ENCODE peak calls at places on chromosomes 16 and 17, in five cellular contexts. I is fibroblast of lung, L is IMR-90, Z is HepG2, U is endothelial cell of umbilical vein. D is an unnamed sample.

GRCh38 chr16:57753448-57754353 is 18.1 kb downstream of the KATNB1 start:
- DNase-seq in I (no peak), U (no peak), L (no peak), Z (no peak), D (no peak)

GRCh38 chr17:18314059-18314730 is 599 bp downstream of the TOP3A start:
- DNase-seq in U (peak; percentile 56), I (peak; percentile 9), L (peak; percentile 5), Z (no peak), D (no peak)

GRCh38 chr16:58048914-58049696 is 23.6 kb downstream of the MMP15 start:
- DNase-seq in L (no peak), I (no peak), U (no peak), Z (no peak), D (no peak)

GRCh38 chr17:73349138-73349537 is 37.3 kb upstream of the CDC42EP4 start:
- DNase-seq in Z (no peak), L (no peak), I (no peak), U (no peak), D (no peak)

GRCh38 chr16:87806246-87806607 is 40.4 kb upstream of the KLHDC4 start:
- DNase-seq in L (peak; percentile 54), Z (no peak), U (no peak), I (peak; percentile 36), D (no peak)

GRCh38 chr17:4788807-4789700 is at the start of gene GLTPD2:
- DNase-seq in Z (peak; percentile 82), I (no peak), U (no peak), L (no peak), D (no peak)

GRCh38 chr17:41919165-41919817 is 540 bp upstream of the ACLY start:
- DNase-seq in Z (peak; percentile 65), I (no peak), U (no peak), L (no peak), D (no peak)

GRCh38 chr16:89357055-89357454 is 133.3 kb downstream of the ANKRD11 start:
- DNase-seq in Z (peak; percentile 40), L (no peak), U (no peak), I (no peak), D (no peak)

GRCh38 chr16:80526418-80527061 is 14.3 kb upstream of the DYNLRB2 start:
- DNase-seq in U (peak; percentile 66), Z (peak; percentile 60), L (peak; percentile 55), I (peak; percentile 69), D (peak; percentile 66)

GRCh38 chr16:88705746-88706287 is 391 bp downstream of the RNF166 start:
- DNase-seq in I (no peak), L (no peak), Z (no peak), U (peak; percentile 26), D (no peak)

GRCh38 chr16:23575834-23576233 is 18.3 kb downstream of the UBFD1 start:
- DNase-seq in I (no peak), U (no peak), L (peak; percentile 11), Z (no peak), D (no peak)

GRCh38 chr16:10172848-10173655 is 9.2 kb downstream of the GRIN2A start:
- DNase-seq in L (no peak), I (no peak), U (no peak), Z (no peak), D (no peak)

GRCh38 chr16:88505405-88506082 is 52.5 kb downstream of the ZFPM1 start:
- DNase-seq in U (no peak), I (no peak), L (no peak), Z (peak; percentile 79), D (no peak)

GRCh38 chr16:14629612-14629918 is 495 bp downstream of the PARN start:
- DNase-seq in I (peak; percentile 5), L (no peak), Z (no peak), U (peak; percentile 25), D (no peak)

GRCh38 chr16:48452991-48453760 is 68.0 kb upstream of the SIAH1 start:
- DNase-seq in Z (no peak), L (no peak), I (no peak), U (no peak), D (no peak)

GRCh38 chr17:29241015-29241963 is 5.4 kb upstream of the CRYBA1 start:
- DNase-seq in U (peak; percentile 82), Z (peak; percentile 83), L (peak; percentile 98), I (peak; percentile 96), D (no peak)

GRCh38 chr17:62774338-62774737 is 33.8 kb downstream of the MARCHF10 start:
- DNase-seq in L (no peak), U (no peak), I (no peak), Z (no peak), D (no peak)

GRCh38 chr16:22353188-22353919 is 21.1 kb downstream of the CDR2 start:
- DNase-seq in Z (peak; percentile 66), U (peak; percentile 28), L (peak; percentile 89), I (peak; percentile 52), D (no peak)

GRCh38 chr16:17802566-17802965 is 331.8 kb upstream of the XYLT1 start:
- DNase-seq in L (peak; percentile 72), Z (no peak), U (no peak), I (peak; percentile 54), D (no peak)

GRCh38 chr17:51362818-51363598 is 102.7 kb downstream of the UTP18 start:
- DNase-seq in Z (no peak), U (no peak), L (no peak), I (no peak), D (no peak)

GRCh38 chr16:82248677-82249076 is 78.7 kb upstream of the MPHOSPH6 start:
- DNase-seq in I (no peak), U (no peak), L (no peak), Z (no peak), D (no peak)

GRCh38 chr17:45883063-45883462 is 11.3 kb upstream of the MAPT start:
- DNase-seq in Z (no peak), L (no peak), I (no peak), U (no peak), D (no peak)

GRCh38 chr17:54666559-54666958 is 234.1 kb upstream of the TOM1L1 start:
- DNase-seq in I (no peak), L (no peak), Z (no peak), U (no peak), D (no peak)

GRCh38 chr17:31122746-31123145 is 28.0 kb downstream of the NF1 start:
- DNase-seq in L (no peak), U (no peak), Z (no peak), I (no peak), D (no peak)

GRCh38 chr17:7589891-7590611 is at the start of gene SOX15:
- DNase-seq in L (peak; percentile 57), Z (no peak), U (no peak), I (no peak), D (no peak)

GRCh38 chr17:76515291-76515949 is 14.2 kb upstream of the RHBDF2 start:
- DNase-seq in L (peak; percentile 97), Z (no peak), I (peak; percentile 96), U (no peak), D (peak; percentile 57)

GRCh38 chr17:10702574-10702973 is 5.2 kb downstream of the ADPRM start:
- DNase-seq in I (peak; percentile 74), U (peak; percentile 2), L (peak; percentile 52), Z (no peak), D (no peak)

GRCh38 chr16:89004209-89004831 is 27.3 kb upstream of the CBFA2T3 start:
- DNase-seq in I (no peak), Z (no peak), U (peak; percentile 93), L (no peak), D (no peak)

GRCh38 chr17:75996665-75997590 is 3.7 kb upstream of the CDK3 start:
- DNase-seq in I (peak; percentile 23), L (peak; percentile 58), U (no peak), Z (peak; percentile 94), D (no peak)

GRCh38 chr17:79657861-79658810 is 47.3 kb upstream of the RBFOX3 start:
- DNase-seq in Z (no peak), L (no peak), U (no peak), I (no peak), D (no peak)

GRCh38 chr17:79659376-79659775 is 48.5 kb upstream of the RBFOX3 start:
- DNase-seq in U (no peak), L (no peak), Z (no peak), I (no peak), D (no peak)

GRCh38 chr17:79661292-79662041 is 50.6 kb upstream of the RBFOX3 start:
- DNase-seq in L (no peak), Z (no peak), U (no peak), I (no peak), D (no peak)

GRCh38 chr17:79657036-79657435 is 46.2 kb upstream of the RBFOX3 start:
- DNase-seq in Z (no peak), L (no peak), I (no peak), U (no peak), D (no peak)

GRCh38 chr17:79658811-79659207 is 48.0 kb upstream of the RBFOX3 start:
- DNase-seq in I (peak; percentile 6), Z (peak; percentile 27), L (peak; percentile 21), U (peak; percentile 32), D (no peak)
- H3K9ac ChIP-seq in I (no peak overlapping the region), Z (no peak overlapping the region), L (no peak overlapping the region), U (no peak overlapping the region), D (no peak overlapping the region)

DNA sequence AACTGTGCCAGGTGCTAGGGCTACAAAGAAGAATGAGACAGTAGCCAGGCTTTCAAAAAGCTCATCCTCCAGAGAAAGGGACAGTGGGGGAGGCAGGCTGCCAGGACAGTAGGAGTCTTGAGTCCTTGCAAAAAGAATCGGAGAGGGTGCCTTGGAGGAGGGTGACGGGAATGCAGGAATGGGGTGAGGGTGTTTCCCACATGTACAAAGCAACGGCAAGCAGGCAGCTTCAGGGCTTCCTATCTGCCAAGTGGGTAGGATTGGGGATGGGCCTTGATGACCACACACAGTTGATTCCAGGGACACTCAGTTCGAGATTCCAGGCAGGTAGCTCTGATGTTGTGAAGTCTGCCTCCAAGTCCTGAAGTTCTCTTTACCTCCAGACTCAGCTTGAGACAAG is 54.4 kb downstream of the C17orf67 start:
- DNase-seq in Z (no peak), L (no peak), U (no peak), I (no peak), D (no peak)
- H2AFZ ChIP-seq in Z (no peak overlapping the region), L (peak overlapping the region; percentile 48), U (no peak overlapping the region), I (no peak overlapping the region), D (peak overlapping the region; percentile 90)

GRCh38 chr16:4944333-4945281 is 7.7 kb upstream of the PPL start:
- DNase-seq in Z (peak; percentile 98), U (peak; percentile 98), I (peak; percentile 99), L (peak; percentile 97), D (no peak)
- H3K27ac ChIP-seq in Z (peak overlapping the region; percentile 62), U (peak overlapping the region; percentile 90), I (peak overlapping the region; percentile 95), L (peak overlapping the region; percentile 94), D (no peak overlapping the region)

DNA sequence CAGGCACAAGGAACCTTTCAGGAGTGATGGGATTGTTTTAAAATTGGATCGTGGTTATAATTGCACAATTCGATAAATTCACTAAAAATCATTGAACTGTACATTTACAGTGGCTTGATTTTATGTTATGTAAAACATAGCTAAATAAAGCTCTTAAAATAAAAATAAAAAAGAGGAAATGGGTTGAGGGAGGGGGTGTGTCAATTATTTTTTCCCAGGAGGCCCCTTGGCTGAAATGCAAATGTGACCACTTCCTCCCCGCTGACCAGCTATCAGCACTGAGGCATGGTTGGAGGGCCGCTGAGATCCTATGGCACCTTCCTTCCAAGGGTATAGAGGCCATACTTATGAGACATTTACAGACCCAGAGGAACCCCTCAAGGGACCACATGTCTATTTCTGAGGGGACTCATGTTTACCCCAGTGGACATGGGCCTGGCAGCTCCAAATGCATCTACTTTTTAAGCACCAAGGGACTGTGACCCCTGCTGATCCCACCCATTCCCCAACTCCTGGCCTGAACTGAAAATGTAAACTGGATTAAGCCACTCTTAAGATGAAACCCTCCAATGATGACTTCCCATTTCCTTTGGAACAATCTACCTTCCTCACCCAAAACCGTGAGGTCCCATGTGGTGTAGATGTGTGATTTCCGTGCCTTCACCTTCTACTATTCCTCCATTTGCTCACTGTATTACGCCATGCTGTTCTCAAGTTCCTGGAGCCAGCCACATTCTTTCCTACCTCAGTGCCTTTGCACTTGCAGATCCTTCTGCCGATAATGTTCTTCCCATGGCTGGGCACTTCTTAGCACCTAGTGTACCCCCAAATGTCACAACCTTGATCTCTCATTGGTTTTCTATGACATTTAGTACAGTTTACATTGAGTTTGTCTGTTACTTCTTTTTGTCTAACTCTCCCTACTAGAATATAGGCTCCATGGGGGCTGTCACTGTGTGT is 2.8 kb upstream of the IL21R start:
- DNase-seq in L (no peak), I (no peak), U (no peak), Z (no peak), D (no peak)
- H3K9ac ChIP-seq in L (no peak overlapping the region), I (no peak overlapping the region), U (no peak overlapping the region), Z (no peak overlapping the region), D (no peak overlapping the region)